ENCODE peak calls at places on chromosomes 2 and 18, in five cellular contexts. F is K562, D is GM12892, E is HepG2, L is GM12878. M is an unnamed sample.

GRCh38 chr18:64720781-64721464 is 572.0 kb upstream of the LINC00305 start:
- DNase-seq in F (no peak), D (no peak), E (peak), L (no peak), M (no peak)

GRCh38 chr2:26230806-26231205 is 13.6 kb downstream of the HADHA start:
- DNase-seq in F (no peak), D (no peak), E (no peak), L (no peak), M (no peak)

GRCh38 chr2:233143700-233144331 is 83.7 kb downstream of the INPP5D start:
- DNase-seq in F (no peak), D (no peak), E (no peak), L (no peak), M (no peak)

GRCh38 chr18:22283397-22283796 is 114.0 kb downstream of the GATA6 start:
- DNase-seq in F (no peak), D (no peak), E (no peak), L (no peak), M (no peak)

GRCh38 chr2:287471-287885 is 413 bp downstream of the ALKAL2 start:
- DNase-seq in F (no peak), D (peak), E (no peak), L (no peak), M (peak)

GRCh38 chr2:148565272-148565894 is 79.2 kb upstream of the EPC2 start:
- DNase-seq in F (no peak), D (no peak), E (no peak), L (no peak), M (no peak)

GRCh38 chr2:2590796-2591541 is 259.9 kb upstream of the MYT1L start:
- DNase-seq in F (no peak), D (no peak), E (no peak), L (no peak), M (no peak)

GRCh38 chr2:143347303-143347702 is 218.1 kb downstream of the ARHGAP15 start:
- DNase-seq in F (no peak), D (no peak), E (no peak), L (no peak), M (no peak)

GRCh38 chr18:74682998-74683311 is 85.3 kb downstream of the ZNF407 start:
- DNase-seq in F (no peak), D (no peak), E (no peak), L (no peak), M (no peak)

GRCh38 chr2:20972110-20972509 is 71.8 kb downstream of the APOB start:
- DNase-seq in F (no peak), D (no peak), E (no peak), L (no peak), M (no peak)

GRCh38 chr2:239970004-239970623 is 55.0 kb downstream of the NDUFA10 start:
- DNase-seq in F (no peak), D (no peak), E (no peak), L (no peak), M (no peak)

GRCh38 chr2:147600646-147601045 is 244.2 kb upstream of the ACVR2A start:
- DNase-seq in F (no peak), D (no peak), E (no peak), L (no peak), M (no peak)

GRCh38 chr2:158580760-158581159 is 124.0 kb downstream of the PKP4 start:
- DNase-seq in F (no peak), D (no peak), E (no peak), L (no peak), M (no peak)

GRCh38 chr18:44325903-44326650 is 354.6 kb upstream of the SETBP1 start:
- DNase-seq in F (peak), D (no peak), E (no peak), L (no peak), M (no peak)

GRCh38 chr18:8943900-8944870 is 158.3 kb upstream of the NDUFV2 start:
- DNase-seq in F (no peak), D (no peak), E (no peak), L (no peak), M (no peak)

GRCh38 chr2:6069354-6069753 is 377.2 kb downstream of the SOX11 start:
- DNase-seq in F (no peak), D (no peak), E (no peak), L (no peak), M (no peak)

GRCh38 chr18:74113711-74114110 is 33.9 kb downstream of the FBXO15 start:
- DNase-seq in F (no peak), D (no peak), E (no peak), L (no peak), M (no peak)

GRCh38 chr2:21281876-21282514 is 158.2 kb downstream of the TDRD15 start:
- DNase-seq in F (no peak), D (no peak), E (no peak), L (no peak), M (no peak)

GRCh38 chr18:63161728-63162195 is 157.8 kb downstream of the BCL2 start:
- DNase-seq in F (peak), D (no peak), E (peak), L (peak), M (no peak)

GRCh38 chr2:127951031-127951430 is 65.3 kb upstream of the AMMECR1L start:
- DNase-seq in F (no peak), D (no peak), E (no peak), L (no peak), M (no peak)

GRCh38 chr2:233936089-233936488 is 18.9 kb downstream of the TRPM8 start:
- DNase-seq in F (no peak), D (no peak), E (no peak), L (no peak), M (no peak)

GRCh38 chr18:44341759-44342158 is 338.9 kb upstream of the SETBP1 start:
- DNase-seq in F (no peak), D (no peak), E (no peak), L (no peak), M (no peak)

GRCh38 chr2:189364607-189365006 is 76.7 kb upstream of the WDR75 start:
- DNase-seq in F (no peak), D (no peak), E (no peak), L (no peak), M (no peak)

GRCh38 chr18:8810157-8810556 is 104.8 kb downstream of the MTCL1 start:
- DNase-seq in F (no peak), D (no peak), E (no peak), L (no peak), M (no peak)

GRCh38 chr2:24825883-24826800 is 32.9 kb downstream of the CENPO start:
- DNase-seq in F (no peak), D (peak), E (no peak), L (no peak), M (peak)

GRCh38 chr2:239805043-239805329 is 220.2 kb downstream of the NDUFA10 start:
- DNase-seq in F (no peak), D (no peak), E (no peak), L (no peak), M (no peak)

GRCh38 chr18:61683856-61684255 is 209.0 kb downstream of the RNF152 start:
- DNase-seq in F (no peak), D (no peak), E (no peak), L (no peak), M (no peak)

GRCh38 chr2:188765522-188765921 is 208.7 kb upstream of the COL3A1 start:
- DNase-seq in F (no peak), D (no peak), E (peak), L (no peak), M (no peak)

GRCh38 chr2:186590538-186591441 is 934 bp downstream of the ITGAV start:
- DNase-seq in F (peak), D (no peak), E (peak), L (no peak), M (no peak)

GRCh38 chr2:221614274-221614673 is 42.2 kb upstream of the EPHA4 start:
- DNase-seq in F (no peak), D (no peak), E (no peak), L (no peak), M (no peak)

GRCh38 chr2:86383844-86384243 is 46.4 kb upstream of the REEP1 start:
- DNase-seq in F (no peak), D (no peak), E (no peak), L (no peak), M (no peak)

GRCh38 chr2:143742631-143743030 is 613.4 kb downstream of the ARHGAP15 start:
- DNase-seq in F (no peak), D (no peak), E (no peak), L (no peak), M (no peak)

GRCh38 chr18:22439447-22439846 is 21.7 kb upstream of the CTAGE1 start:
- DNase-seq in F (no peak), D (no peak), E (no peak), L (no peak), M (no peak)

GRCh38 chr18:75256376-75256775 is 45.8 kb downstream of the TSHZ1 start:
- DNase-seq in F (no peak), D (no peak), E (no peak), L (no peak), M (no peak)

GRCh38 chr2:231886071-231886681 is 40.0 kb downstream of the NPPC start:
- DNase-seq in F (no peak), D (no peak), E (no peak), L (no peak), M (no peak)

GRCh38 chr2:191933307-191934105 is 86.6 kb upstream of the CAVIN2 start:
- DNase-seq in F (no peak), D (no peak), E (no peak), L (peak), M (no peak)

GRCh38 chr18:73431620-73432019 is 563.8 kb upstream of the NETO1 start:
- DNase-seq in F (no peak), D (no peak), E (no peak), L (no peak), M (no peak)

GRCh38 chr18:47561316-47561715 is 309.9 kb upstream of the SKOR2 start:
- DNase-seq in F (no peak), D (no peak), E (no peak), L (no peak), M (no peak)

GRCh38 chr2:43086451-43087221 is 139.8 kb downstream of the ZFP36L2 start:
- DNase-seq in F (no peak), D (no peak), E (peak), L (no peak), M (no peak)

GRCh38 chr2:151176661-151177060 is 85.0 kb downstream of the RBM43 start:
- DNase-seq in F (no peak), D (no peak), E (no peak), L (no peak), M (no peak)

DNA sequence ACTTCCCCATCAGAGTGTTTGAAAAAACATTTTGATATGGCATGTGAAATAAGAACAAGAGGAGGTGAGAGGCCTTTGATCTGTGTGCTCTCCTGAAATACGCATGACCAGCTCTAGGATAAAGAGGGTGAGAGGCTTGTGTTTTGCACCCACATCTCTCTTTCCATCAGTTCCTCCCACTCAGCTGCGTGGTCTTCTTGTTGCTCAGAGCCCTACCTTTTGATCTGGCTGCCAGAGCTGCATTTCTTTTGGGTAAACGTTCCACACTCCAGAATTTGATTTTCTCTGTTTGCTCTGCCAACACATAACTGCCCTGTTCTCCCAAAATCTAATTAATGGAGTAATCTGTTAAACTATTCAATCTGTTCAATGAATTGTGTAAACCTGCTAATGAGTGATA is 72.0 kb upstream of the FN1 start:
- DNase-seq in F (no peak), D (no peak), E (no peak), L (no peak), M (no peak)
- TF ChIP-seq TAF1 in F (no peak), D (no peak), E (no peak), L (no peak), M (no peak)

GRCh38 chr2:97788986-97789644 is 75.7 kb downstream of the ZAP70 start:
- DNase-seq in F (no peak), D (no peak), E (no peak), L (no peak), M (no peak)
- TF ChIP-seq TAF1 in F (no peak), D (no peak), E (no peak), L (no peak), M (no peak)

DNA sequence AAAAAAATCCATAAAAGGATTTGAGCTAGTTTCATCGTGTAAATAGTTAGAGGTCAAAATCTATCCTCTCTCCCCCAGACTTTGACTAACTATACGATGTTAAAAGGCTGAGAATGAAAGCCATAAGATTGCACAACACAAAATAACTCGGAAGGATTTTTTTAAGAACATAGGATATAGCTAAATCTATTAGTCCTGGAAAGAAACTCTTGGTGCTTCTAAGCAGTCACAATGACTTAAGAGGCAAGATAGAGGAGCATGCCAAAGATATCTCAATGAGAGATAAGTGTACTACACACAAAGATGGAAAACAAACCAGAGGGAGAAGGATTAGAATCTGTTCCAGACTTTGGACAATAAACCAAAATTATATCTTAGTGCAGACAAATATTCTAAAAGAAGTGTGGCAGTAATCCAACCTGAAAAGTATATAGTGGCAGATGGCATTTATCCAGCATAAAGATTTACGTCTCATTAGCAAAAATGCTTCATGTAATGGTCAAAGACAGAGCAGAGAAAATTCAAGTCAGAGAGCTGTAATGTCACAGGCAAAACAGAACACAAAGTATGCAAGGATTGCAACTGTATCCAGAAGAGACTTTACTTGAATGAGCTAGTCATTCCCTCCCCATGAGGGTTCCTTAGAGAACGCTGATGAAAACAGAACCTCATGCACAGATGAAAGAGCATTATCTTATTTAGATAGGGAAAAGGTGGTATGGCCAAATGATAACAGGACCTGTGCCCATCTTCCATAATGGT is 28.8 kb upstream of the EVA1A start:
- DNase-seq in F (no peak), D (no peak), E (no peak), L (no peak), M (no peak)
- TF ChIP-seq TAF1 in F (no peak), D (no peak), E (no peak), L (no peak), M (no peak)

GRCh38 chr2:33650171-33650570 is 51.1 kb upstream of the FAM98A start:
- DNase-seq in F (no peak), D (no peak), E (no peak), L (no peak), M (no peak)
- TF ChIP-seq TAF1 in F (no peak), D (no peak), E (no peak), L (no peak), M (no peak)

DNA sequence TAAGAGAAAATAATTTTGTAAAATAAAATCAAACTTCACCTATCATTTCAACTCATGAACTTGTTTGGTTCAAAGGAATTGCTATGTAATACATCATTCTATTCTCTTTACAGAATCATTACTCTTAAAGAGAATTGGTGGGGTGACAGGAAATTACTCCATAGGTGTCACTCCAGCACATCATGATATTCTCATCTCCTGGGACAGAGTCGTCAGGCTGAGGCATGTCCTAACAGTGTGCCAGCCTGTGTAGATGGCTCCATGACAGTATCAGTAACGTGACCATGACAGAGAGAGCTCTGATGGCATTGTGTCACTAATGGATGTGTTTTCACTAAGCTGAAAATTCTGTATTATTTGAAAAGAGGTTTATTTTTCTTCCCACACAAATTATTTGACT is 13.9 kb downstream of the SPATS2L start:
- DNase-seq in F (no peak), D (no peak), E (peak), L (no peak), M (no peak)
- TF ChIP-seq TAF1 in F (no peak), D (no peak), E (no peak), L (no peak), M (no peak)

DNA sequence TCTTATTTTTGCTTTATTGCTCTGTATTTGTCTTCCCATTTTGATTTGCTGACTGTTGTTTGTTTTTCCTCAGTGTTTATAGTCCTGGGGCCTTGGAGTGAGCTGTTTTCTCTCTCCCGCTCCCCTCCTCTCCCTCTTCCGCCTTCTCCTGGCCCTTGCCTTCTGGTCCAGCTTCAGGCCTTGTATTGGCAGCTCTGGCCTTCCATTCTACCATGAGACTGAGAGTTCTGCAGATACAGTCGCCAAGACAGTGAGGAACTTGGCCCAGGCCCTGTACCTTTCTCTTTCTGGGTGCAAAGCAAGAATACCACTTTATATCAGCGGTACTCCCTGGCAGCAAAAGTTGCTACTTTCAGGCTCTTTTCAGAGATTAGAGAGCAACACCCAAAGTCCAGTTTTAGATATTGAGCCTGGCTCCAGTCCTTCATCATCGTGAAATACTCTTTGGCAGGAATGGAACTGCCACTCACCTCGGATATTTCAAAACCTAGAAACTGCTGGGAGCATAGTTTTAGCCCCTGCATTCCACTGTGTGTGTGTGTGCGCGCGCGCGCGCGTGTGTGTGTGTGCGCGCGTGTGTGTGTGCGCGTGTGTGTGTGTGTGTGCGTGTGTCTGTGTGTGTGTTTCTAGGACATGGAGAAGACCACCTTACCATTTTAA is 17.1 kb upstream of the L3MBTL4 start:
- DNase-seq in F (no peak), D (no peak), E (no peak), L (no peak), M (no peak)
- TF ChIP-seq TAF1 in F (no peak), D (no peak), E (no peak), L (no peak), M (no peak)

GRCh38 chr2:223952280-223952968 is 4.8 kb upstream of the MRPL44 start:
- DNase-seq in F (no peak), D (no peak), E (no peak), L (no peak), M (no peak)

GRCh38 chr2:223954401-223954800 is 2.9 kb upstream of the MRPL44 start:
- DNase-seq in F (no peak), D (no peak), E (peak), L (no peak), M (no peak)

GRCh38 chr2:223947711-223948205 is 2.6 kb upstream of the WDFY1 start:
- DNase-seq in F (no peak), D (no peak), E (no peak), L (no peak), M (no peak)

GRCh38 chr2:223949241-223949640 is 4.1 kb upstream of the WDFY1 start:
- DNase-seq in F (no peak), D (no peak), E (no peak), L (no peak), M (no peak)

GRCh38 chr2:223950448-223951347 is 5.6 kb upstream of the WDFY1 start:
- DNase-seq in F (no peak), D (no peak), E (no peak), L (no peak), M (no peak)
- TF ChIP-seq TAF1 in F (no peak), D (no peak), E (no peak), L (no peak), M (no peak)

DNA sequence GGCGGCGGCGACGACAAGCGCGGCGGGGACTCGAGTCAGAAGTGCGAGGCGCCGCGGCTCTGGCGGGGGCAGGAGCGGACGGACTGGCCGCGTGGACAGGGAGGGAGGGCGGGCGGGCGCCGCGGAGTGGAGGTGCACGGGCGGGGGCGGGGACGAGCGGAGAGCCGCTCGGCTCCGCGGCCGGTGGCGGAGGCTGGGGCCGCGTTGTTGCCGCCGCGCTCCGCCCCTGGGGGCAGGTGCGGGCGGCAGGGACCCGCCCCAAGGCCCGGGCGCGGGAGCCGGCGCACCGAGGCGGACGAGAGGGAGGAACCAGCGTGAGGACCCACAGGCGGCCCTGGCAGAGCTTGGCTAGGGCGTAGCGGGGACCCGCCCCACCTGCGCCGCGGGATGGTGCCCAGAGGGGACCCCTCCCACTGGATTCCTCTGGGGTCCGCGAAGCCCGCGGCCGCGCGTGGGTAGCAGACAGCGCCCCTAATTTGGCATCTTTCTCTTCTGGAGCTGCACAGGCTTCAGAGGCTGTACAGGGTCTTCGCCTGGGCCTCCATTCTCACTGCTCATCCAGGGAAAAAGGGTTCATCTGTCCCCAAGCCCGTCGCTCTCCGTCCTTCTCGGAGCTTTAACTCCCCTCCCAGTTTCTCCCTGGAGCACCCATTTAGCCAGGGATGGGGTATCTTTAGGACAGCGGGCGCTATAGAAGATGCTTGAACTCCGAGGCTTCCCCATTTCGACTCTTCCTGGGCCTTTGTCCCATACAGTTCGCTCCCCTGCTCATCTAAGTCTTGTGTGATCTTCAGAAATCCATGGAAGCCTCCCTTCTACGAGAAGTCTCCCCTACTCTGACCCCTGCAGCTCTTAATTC is at the start of gene TMEM163:
- DNase-seq in F (peak), D (peak), E (no peak), L (no peak), M (peak)
- TF ChIP-seq TAF1 in F (no peak), D (no peak), E (no peak), L (no peak), M (no peak)

M was measured in GM12891.